ENCODE peak calls at places on chromosomes 6 and 20, in five cellular contexts. J is astrocyte of the cerebellum, H is A549, E is ascending aorta, G is mucosa of descending colon. O is an unnamed sample.

GRCh38 chr6:35719830-35720733 is 16.8 kb upstream of the ARMC12 start:
- DNase-seq in E (no peak), H (no peak), G (peak), J (no peak), O (peak)

GRCh38 chr6:5425797-5426196 is 164.5 kb downstream of the FARS2 start:
- DNase-seq in J (no peak), H (no peak), E (no peak), G (no peak), O (no peak)

GRCh38 chr6:26104457-26105108 is 17.4 kb downstream of the HFE start:
- DNase-seq in H (peak), E (no peak), G (peak), J (no peak), O (no peak)

GRCh38 chr6:101395345-101395744 is 1.8 kb downstream of the GRIK2 start:
- DNase-seq in H (no peak), J (no peak), E (no peak), G (no peak), O (no peak)

GRCh38 chr6:7671076-7671475 is 54.8 kb upstream of the BMP6 start:
- DNase-seq in G (no peak), J (no peak), E (no peak), H (peak), O (peak)

GRCh38 chr6:32950010-32950409 is 2.9 kb downstream of the HLA-DMA start:
- DNase-seq in H (no peak), G (no peak), E (no peak), J (no peak), O (no peak)

GRCh38 chr6:118748311-118749062 is 97.1 kb upstream of the CEP85L start:
- DNase-seq in H (no peak), G (peak), E (no peak), J (peak), O (peak)

GRCh38 chr6:161189891-161190290 is 84.0 kb downstream of the AGPAT4 start:
- DNase-seq in E (no peak), G (no peak), H (no peak), J (no peak), O (no peak)

GRCh38 chr20:33832113-33832853 is 21.1 kb downstream of the CHMP4B start:
- DNase-seq in G (peak), E (no peak), H (no peak), J (peak), O (no peak)

GRCh38 chr6:136181858-136182257 is 68.3 kb downstream of the MTFR2 start:
- DNase-seq in H (no peak), G (no peak), E (no peak), J (no peak), O (no peak)

GRCh38 chr6:15044948-15045347 is 200.9 kb upstream of the JARID2 start:
- DNase-seq in G (no peak), E (no peak), H (no peak), J (no peak), O (no peak)

GRCh38 chr6:20868397-20869185 is 334.3 kb downstream of the CDKAL1 start:
- DNase-seq in E (no peak), J (no peak), G (no peak), H (no peak), O (no peak)

GRCh38 chr6:7974932-7975763 is 64.6 kb upstream of the TXNDC5 start:
- DNase-seq in J (peak), G (peak), H (peak), E (peak), O (peak)

GRCh38 chr6:44071670-44072451 is 55.4 kb downstream of the MRPL14 start:
- DNase-seq in H (no peak), J (peak), E (no peak), G (no peak), O (peak)

GRCh38 chr6:128848169-128848935 is 34.6 kb upstream of the LAMA2 start:
- DNase-seq in E (no peak), G (no peak), J (no peak), H (no peak), O (no peak)

GRCh38 chr6:30260036-30260504 is 46.9 kb upstream of the TRIM26 start:
- DNase-seq in G (peak), H (no peak), J (no peak), E (no peak), O (no peak)

GRCh38 chr6:1603708-1604346 is 5.9 kb upstream of the FOXC1 start:
- DNase-seq in E (no peak), J (no peak), G (no peak), H (no peak), O (no peak)
- H3K4me3 ChIP-seq in E (peak), J (peak), G (no peak), H (peak), O (peak)

GRCh38 chr20:10434467-10434831 is 427 bp upstream of the MKKS start:
- DNase-seq in G (peak), E (peak), J (peak), H (peak), O (peak)
- H3K4me3 ChIP-seq in G (peak), E (peak), J (peak), H (peak), O (peak)

DNA sequence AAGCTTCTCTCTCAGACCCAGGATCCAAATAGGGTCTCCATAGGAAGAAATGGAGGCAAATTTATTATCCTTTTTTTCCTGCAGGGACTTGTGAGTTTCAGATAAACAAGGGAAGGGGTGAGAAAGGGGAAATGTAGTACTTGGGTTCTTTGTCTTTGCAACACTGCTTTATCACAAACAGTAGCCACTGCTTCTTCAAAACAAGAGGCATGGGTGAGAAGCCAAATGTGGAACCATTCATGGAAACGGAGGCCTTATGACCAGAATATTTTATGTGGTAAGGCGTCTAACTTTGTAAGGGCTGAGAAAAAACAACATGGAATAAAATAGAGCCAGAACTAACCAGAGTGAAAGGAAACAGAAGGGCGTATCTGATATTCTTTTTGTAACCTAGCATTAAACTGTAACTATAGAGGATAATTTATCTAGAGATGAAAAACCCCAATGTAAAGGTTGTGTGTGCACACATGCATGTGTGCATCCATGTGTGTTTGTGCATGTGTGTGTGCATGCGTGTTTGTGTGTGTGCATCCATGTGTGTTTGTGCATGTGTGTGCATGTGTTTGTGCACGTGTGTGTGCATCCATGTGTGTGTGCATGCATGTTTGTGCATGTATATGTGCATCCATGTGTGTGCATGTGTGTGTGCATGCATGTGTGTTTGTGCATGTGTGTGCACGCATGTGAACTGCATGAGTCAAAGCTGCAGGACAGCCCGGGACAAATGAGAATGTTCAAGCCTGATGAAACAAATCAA is 143.3 kb upstream of the SMLR1 start:
- DNase-seq in E (no peak), J (no peak), G (no peak), H (no peak), O (no peak)
- H3K4me3 ChIP-seq in E (no peak), J (no peak), G (no peak), H (no peak), O (no peak)

DNA sequence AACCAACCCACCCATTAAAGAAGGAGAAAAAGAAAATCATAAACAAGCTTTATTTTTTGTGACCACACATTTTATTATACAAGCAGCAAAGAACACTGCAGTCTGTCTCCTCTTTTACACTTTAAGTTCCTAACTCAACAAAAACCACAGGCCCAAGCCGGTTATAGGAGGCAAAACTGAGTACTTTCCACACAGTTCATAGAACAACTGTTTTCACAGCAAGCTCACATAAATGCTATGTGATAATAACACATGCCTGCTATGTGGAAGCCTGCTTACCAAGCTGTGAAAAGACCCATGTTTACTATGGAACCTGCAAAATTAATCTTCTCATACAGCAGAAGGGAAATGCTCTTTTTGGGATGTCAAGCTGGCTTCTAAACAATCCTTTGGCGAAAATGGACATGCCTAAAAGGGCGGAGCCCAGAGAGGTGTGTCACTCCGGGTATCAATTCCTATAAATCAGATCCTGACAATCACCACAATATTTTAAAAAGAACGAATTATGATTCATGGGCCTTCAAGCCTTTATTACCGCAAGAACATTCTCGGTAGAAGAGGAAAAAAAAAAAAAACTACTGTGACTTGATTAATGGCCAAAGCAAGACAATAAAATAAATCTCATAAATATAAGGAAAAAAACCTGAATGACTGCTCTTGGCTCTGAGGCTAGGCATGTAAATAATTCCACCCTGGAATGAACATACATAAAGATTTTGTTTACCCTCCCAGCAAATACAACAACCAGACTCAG is 2.6 kb downstream of the TRERF1 start:
- DNase-seq in G (no peak), E (no peak), H (no peak), J (no peak), O (no peak)
- H3K4me3 ChIP-seq in G (no peak), E (no peak), H (no peak), J (no peak), O (peak)

DNA sequence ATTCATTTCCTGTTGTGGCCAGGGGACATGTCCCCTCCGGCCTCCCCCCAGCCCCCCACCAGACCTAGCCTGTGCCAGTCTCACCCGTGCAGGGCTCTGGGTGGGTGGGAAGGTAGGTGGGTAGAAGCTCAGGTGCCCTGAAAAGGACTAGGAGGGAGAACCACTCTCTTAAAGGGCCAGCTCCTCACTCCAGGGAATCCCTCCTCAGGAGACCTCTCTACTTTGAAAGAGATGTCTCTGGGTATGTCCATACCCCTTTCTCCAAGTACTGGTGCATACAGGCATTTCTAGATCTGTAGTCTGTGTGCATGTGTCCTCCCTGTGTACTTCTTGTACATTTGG is 60.8 kb upstream of the EPB41L1 start:
- DNase-seq in E (no peak), G (no peak), J (no peak), H (no peak), O (no peak)
- H3K4me3 ChIP-seq in E (peak), G (no peak), J (peak), H (peak), O (peak)